ENCODE peak calls at places on chromosomes 11 and 22, in four cellular contexts. H is body of pancreas; M is left ventricle myocardium inferior; C is stimulated activated CD4-positive, alpha-beta T cell treated with anti-CD3 and anti-CD28 coated beads, Interleukin-12 subunit alpha, Interleukin-12 subunit beta, amount 100 ng/mL, for 48 hours. D is an unnamed sample.

GRCh38 chr22:48594757-48595510 is 1232.7 kb downstream of the BRD1 start:
- DNase-seq in H (no peak), M (no peak), C (no peak), D (no peak)

GRCh38 chr11:124394408-124394807 is 4.4 kb downstream of the OR8B3 start:
- DNase-seq in H (no peak), M (no peak), C (no peak), D (no peak)

GRCh38 chr11:135027461-135027860 is 615.4 kb upstream of the B3GAT1 start:
- DNase-seq in H (peak), M (no peak), C (no peak), D (no peak)

GRCh38 chr11:75103380-75104026 is 6.8 kb upstream of the OR2AT4 start:
- DNase-seq in H (no peak), M (no peak), C (no peak), D (peak)

GRCh38 chr11:116601734-116602636 is 170.8 kb downstream of the BUD13 start:
- DNase-seq in H (no peak), M (no peak), C (no peak), D (no peak)

GRCh38 chr22:37731804-37732471 is 35.1 kb downstream of the TRIOBP start:
- DNase-seq in H (peak), M (no peak), C (no peak), D (no peak)

GRCh38 chr22:43128928-43129424 is 14.2 kb downstream of the MCAT start:
- DNase-seq in H (peak), M (no peak), C (no peak), D (no peak)

GRCh38 chr11:101390539-101390938 is 193.3 kb downstream of the TRPC6 start:
- DNase-seq in H (no peak), M (no peak), C (no peak), D (no peak)

GRCh38 chr11:31141804-31142203 is 227.7 kb downstream of the DCDC1 start:
- DNase-seq in H (no peak), M (no peak), C (no peak), D (no peak)

GRCh38 chr11:215581-216037 is 8.1 kb downstream of the RIC8A start:
- DNase-seq in H (no peak), M (no peak), C (no peak), D (no peak)

GRCh38 chr11:44178381-44178780 is 82.9 kb downstream of the EXT2 start:
- DNase-seq in H (no peak), M (no peak), C (no peak), D (no peak)

D was measured in SW 1271.